ENCODE peak calls at places on chromosome 7, in four cellular contexts. One of them, this sample, is unnamed.

GRCh38 chr7:112386619-112387018 is 63.6 kb upstream of the IFRD1 start:
- DNase-seq in foreskin keratinocyte: no peak
- DNase-seq in H9: no peak
- DNase-seq in keratinocyte: no peak
- DNase-seq in this sample: no peak

GRCh38 chr7:42700376-42701327 is 211.2 kb downstream of the C7orf25 start:
- DNase-seq in foreskin keratinocyte: no peak
- DNase-seq in H9: no peak
- DNase-seq in keratinocyte: no peak
- DNase-seq in this sample: no peak

GRCh38 chr7:100397336-100398081 is 24.2 kb downstream of the PILRA start:
- DNase-seq in foreskin keratinocyte: no peak
- DNase-seq in H9: peak; percentile 49
- DNase-seq in keratinocyte: no peak
- DNase-seq in this sample: no peak

GRCh38 chr7:107196834-107197610 is 28.2 kb downstream of the HBP1 start:
- DNase-seq in foreskin keratinocyte: no peak
- DNase-seq in H9: no peak
- DNase-seq in keratinocyte: no peak
- DNase-seq in this sample: no peak

GRCh38 chr7:153388611-153389010 is 629.1 kb downstream of the ACTR3B start:
- DNase-seq in foreskin keratinocyte: no peak
- DNase-seq in H9: no peak
- DNase-seq in keratinocyte: no peak
- DNase-seq in this sample: no peak

GRCh38 chr7:126791306-126791705 is 461.4 kb downstream of the GRM8 start:
- DNase-seq in foreskin keratinocyte: peak; percentile 58
- DNase-seq in H9: no peak
- DNase-seq in keratinocyte: no peak
- DNase-seq in this sample: no peak

GRCh38 chr7:142263598-142264380 is 5.9 kb upstream of the PRSS58 start:
- DNase-seq in foreskin keratinocyte: peak; percentile 49
- DNase-seq in H9: no peak
- DNase-seq in keratinocyte: no peak
- DNase-seq in this sample: peak; percentile 34

GRCh38 chr7:114414151-114415053 is at the start of gene FOXP2:
- DNase-seq in foreskin keratinocyte: peak; percentile 64
- DNase-seq in H9: no peak
- DNase-seq in keratinocyte: no peak
- DNase-seq in this sample: no peak

GRCh38 chr7:2802504-2803341 is 41.4 kb downstream of the GNA12 start:
- DNase-seq in foreskin keratinocyte: no peak
- DNase-seq in H9: no peak
- DNase-seq in keratinocyte: no peak
- DNase-seq in this sample: peak; percentile 36

GRCh38 chr7:40673285-40673684 is 538.5 kb downstream of the SUGCT start:
- DNase-seq in foreskin keratinocyte: peak; percentile 66
- DNase-seq in H9: no peak
- DNase-seq in keratinocyte: no peak
- DNase-seq in this sample: peak; percentile 17

GRCh38 chr7:73330772-73331171 is 2.8 kb downstream of the FKBP6 start:
- DNase-seq in foreskin keratinocyte: no peak
- DNase-seq in H9: no peak
- DNase-seq in keratinocyte: no peak
- DNase-seq in this sample: no peak

GRCh38 chr7:131602304-131602993 is 46.0 kb upstream of the PODXL start:
- DNase-seq in foreskin keratinocyte: no peak
- DNase-seq in H9: no peak
- DNase-seq in keratinocyte: no peak
- DNase-seq in this sample: no peak

GRCh38 chr7:131604841-131605279 is 48.4 kb upstream of the PODXL start:
- DNase-seq in foreskin keratinocyte: peak; percentile 91
- DNase-seq in H9: peak; percentile 81
- DNase-seq in keratinocyte: peak; percentile 9
- DNase-seq in this sample: peak; percentile 30

GRCh38 chr7:131602994-131603372 is 46.6 kb upstream of the PODXL start:
- DNase-seq in foreskin keratinocyte: peak; percentile 30
- DNase-seq in H9: no peak
- DNase-seq in keratinocyte: no peak
- DNase-seq in this sample: no peak

GRCh38 chr7:131605280-131605878 is 49.0 kb upstream of the PODXL start:
- DNase-seq in foreskin keratinocyte: no peak
- DNase-seq in H9: peak; percentile 89
- DNase-seq in keratinocyte: no peak
- DNase-seq in this sample: no peak

GRCh38 chr7:131603932-131604331 is 47.5 kb upstream of the PODXL start:
- DNase-seq in foreskin keratinocyte: no peak
- DNase-seq in H9: no peak
- DNase-seq in keratinocyte: no peak
- DNase-seq in this sample: no peak
- H3K27ac ChIP-seq in foreskin keratinocyte: no peak overlapping the region
- H3K27ac ChIP-seq in H9: peak overlapping the region; percentile 97
- H3K27ac ChIP-seq in keratinocyte: no peak overlapping the region
- H3K27ac ChIP-seq in this sample: no peak overlapping the region

GRCh38 chr7:67937717-67938191 is 941.1 kb downstream of the TYW1 start:
- DNase-seq in foreskin keratinocyte: peak; percentile 99
- DNase-seq in H9: no peak
- DNase-seq in keratinocyte: peak; percentile 88
- DNase-seq in this sample: peak; percentile 45
- H3K27ac ChIP-seq in foreskin keratinocyte: peak overlapping the region; percentile 56
- H3K27ac ChIP-seq in H9: no peak overlapping the region
- H3K27ac ChIP-seq in keratinocyte: peak overlapping the region; percentile 80
- H3K27ac ChIP-seq in this sample: no peak overlapping the region

GRCh38 chr7:148505955-148506354 is 84.6 kb upstream of the C7orf33 start:
- DNase-seq in foreskin keratinocyte: no peak
- DNase-seq in H9: no peak
- DNase-seq in keratinocyte: no peak
- DNase-seq in this sample: no peak
- H3K27ac ChIP-seq in foreskin keratinocyte: no peak overlapping the region
- H3K27ac ChIP-seq in H9: no peak overlapping the region
- H3K27ac ChIP-seq in keratinocyte: no peak overlapping the region
- H3K27ac ChIP-seq in this sample: no peak overlapping the region

GRCh38 chr7:34333184-34333583 is 324.8 kb upstream of the NPSR1 start:
- DNase-seq in foreskin keratinocyte: no peak
- DNase-seq in H9: no peak
- DNase-seq in keratinocyte: no peak
- DNase-seq in this sample: no peak

GRCh38 chr7:34322841-34323240 is 335.2 kb upstream of the NPSR1 start:
- DNase-seq in foreskin keratinocyte: no peak
- DNase-seq in H9: no peak
- DNase-seq in keratinocyte: no peak
- DNase-seq in this sample: no peak

GRCh38 chr7:34330308-34330707 is 327.7 kb upstream of the NPSR1 start:
- DNase-seq in foreskin keratinocyte: no peak
- DNase-seq in H9: no peak
- DNase-seq in keratinocyte: no peak
- DNase-seq in this sample: no peak

GRCh38 chr7:34331102-34331501 is 326.9 kb upstream of the NPSR1 start:
- DNase-seq in foreskin keratinocyte: no peak
- DNase-seq in H9: no peak
- DNase-seq in keratinocyte: no peak
- DNase-seq in this sample: no peak

GRCh38 chr7:34327681-34328080 is 330.3 kb upstream of the NPSR1 start:
- DNase-seq in foreskin keratinocyte: peak; percentile 45
- DNase-seq in H9: no peak
- DNase-seq in keratinocyte: no peak
- DNase-seq in this sample: no peak
- H3K27ac ChIP-seq in foreskin keratinocyte: no peak overlapping the region
- H3K27ac ChIP-seq in H9: no peak overlapping the region
- H3K27ac ChIP-seq in keratinocyte: no peak overlapping the region
- H3K27ac ChIP-seq in this sample: no peak overlapping the region

This sample was measured in RWPE1.